ENCODE peak calls at places on chromosomes 2 and 18, in ten cellular contexts. Y is smooth muscle cell of the brain vasculature; Q is left lobe of liver; M is activated CD8-positive, alpha-beta memory T cell treated with anti-CD3 and anti-CD28 coated beads for 4 hours; B is NCI-H2081; S is left ventricle myocardium inferior; F is CD8-positive, alpha-beta T cell; D is naive B cell; E is AG08396; H is activated T-helper 1 cell treated with Interleukin-2 at 50 U/mL for 16 hours. P is an unnamed sample.

GRCh38 chr2:85133751-85134254 is 611 bp downstream of the TCF7L1 start:
- DNase-seq in Y (no peak), Q (peak), M (no peak), B (no peak), S (peak), F (no peak), D (peak), E (peak), H (no peak), P (peak)

GRCh38 chr2:84495539-84496146 is 20.7 kb upstream of the DNAH6 start:
- DNase-seq in Y (peak), Q (no peak), M (no peak), B (peak), S (no peak), F (no peak), D (peak), E (peak), H (no peak), P (peak)

GRCh38 chr2:1422716-1423285 is 9.5 kb downstream of the TPO start:
- DNase-seq in Y (no peak), Q (no peak), M (no peak), B (no peak), S (no peak), F (no peak), D (no peak), E (no peak), H (no peak), P (no peak)

GRCh38 chr2:206212673-206213513 is 53.2 kb downstream of the EEF1B2 start:
- DNase-seq in Y (no peak), Q (no peak), M (no peak), B (peak), S (no peak), F (no peak), D (no peak), E (peak), H (no peak), P (no peak)

GRCh38 chr2:168118733-168119518 is 128.5 kb downstream of the STK39 start:
- DNase-seq in Y (peak), Q (no peak), M (no peak), B (peak), S (no peak), F (no peak), D (peak), E (peak), H (no peak), P (peak)

GRCh38 chr2:32591669-32592463 is 36.0 kb upstream of the TTC27 start:
- DNase-seq in Y (no peak), Q (no peak), M (no peak), B (no peak), S (no peak), F (no peak), D (no peak), E (no peak), H (no peak), P (no peak)

GRCh38 chr2:48592067-48592466 is 25.6 kb upstream of the GTF2A1L start:
- DNase-seq in Y (no peak), Q (no peak), M (no peak), B (no peak), S (no peak), F (no peak), D (no peak), E (no peak), H (no peak), P (no peak)

GRCh38 chr2:231124833-231125232 is at the start of gene HTR2B:
- DNase-seq in Y (no peak), Q (no peak), M (no peak), B (no peak), S (no peak), F (no peak), D (no peak), E (no peak), H (no peak), P (no peak)

GRCh38 chr2:117321816-117322215 is 492.7 kb upstream of the DDX18 start:
- DNase-seq in Y (no peak), Q (no peak), M (no peak), B (no peak), S (no peak), F (no peak), D (no peak), E (no peak), H (no peak), P (no peak)

GRCh38 chr2:152542995-152543481 is 174.2 kb downstream of the PRPF40A start:
- DNase-seq in Y (no peak), Q (no peak), M (no peak), B (peak), S (no peak), F (no peak), D (no peak), E (peak), H (no peak), P (no peak)

GRCh38 chr2:229226372-229226771 is 44.7 kb downstream of the PID1 start:
- DNase-seq in Y (no peak), Q (no peak), M (no peak), B (no peak), S (peak), F (no peak), D (no peak), E (no peak), H (no peak), P (no peak)

GRCh38 chr2:128449226-128450061 is 130.8 kb upstream of the HS6ST1 start:
- DNase-seq in Y (no peak), Q (peak), M (no peak), B (no peak), S (no peak), F (peak), D (no peak), E (no peak), H (no peak), P (peak)

GRCh38 chr2:219509780-219510511 is 4.3 kb upstream of the ASIC4 start:
- DNase-seq in Y (no peak), Q (peak), M (no peak), B (peak), S (peak), F (peak), D (peak), E (peak), H (no peak), P (peak)

GRCh38 chr2:140589273-140589672 is 1541.5 kb downstream of the LRP1B start:
- DNase-seq in Y (no peak), Q (no peak), M (no peak), B (no peak), S (no peak), F (no peak), D (no peak), E (no peak), H (no peak), P (no peak)

GRCh38 chr2:100778812-100779450 is 41.0 kb upstream of the NPAS2 start:
- DNase-seq in Y (no peak), Q (no peak), M (no peak), B (no peak), S (no peak), F (no peak), D (no peak), E (no peak), H (no peak), P (no peak)

GRCh38 chr2:20444113-20444992 is 2.5 kb upstream of the RHOB start:
- DNase-seq in Y (no peak), Q (no peak), M (no peak), B (no peak), S (peak), F (no peak), D (no peak), E (no peak), H (no peak), P (no peak)

GRCh38 chr2:183812091-183812490 is 687.8 kb downstream of the NUP35 start:
- DNase-seq in Y (no peak), Q (no peak), M (no peak), B (no peak), S (no peak), F (no peak), D (no peak), E (no peak), H (no peak), P (no peak)

GRCh38 chr2:233049194-233049761 is 10.9 kb upstream of the INPP5D start:
- DNase-seq in Y (no peak), Q (no peak), M (no peak), B (no peak), S (no peak), F (no peak), D (no peak), E (no peak), H (no peak), P (no peak)

GRCh38 chr2:175203621-175204496 is 22.3 kb upstream of the ATP5MC3 start:
- DNase-seq in Y (no peak), Q (peak), M (no peak), B (peak), S (no peak), F (peak), D (peak), E (peak), H (no peak), P (peak)

GRCh38 chr2:96374211-96374951 is 38.8 kb downstream of the NCAPH start:
- DNase-seq in Y (peak), Q (peak), M (no peak), B (peak), S (peak), F (no peak), D (no peak), E (peak), H (no peak), P (no peak)

GRCh38 chr18:24663026-24663425 is 202.6 kb downstream of the HRH4 start:
- DNase-seq in Y (no peak), Q (no peak), M (no peak), B (no peak), S (no peak), F (no peak), D (no peak), E (no peak), H (no peak), P (no peak)

GRCh38 chr18:51009071-51009470 is 20.9 kb upstream of the SMAD4 start:
- DNase-seq in Y (no peak), Q (no peak), M (no peak), B (peak), S (no peak), F (no peak), D (no peak), E (no peak), H (no peak), P (no peak)

GRCh38 chr2:26786207-26787023 is 559 bp downstream of the CENPA start:
- DNase-seq in Y (no peak), Q (no peak), M (no peak), B (peak), S (no peak), F (no peak), D (peak), E (peak), H (no peak), P (peak)

GRCh38 chr2:59276033-59276432 is 1034.9 kb upstream of the FANCL start:
- DNase-seq in Y (no peak), Q (no peak), M (no peak), B (no peak), S (no peak), F (no peak), D (no peak), E (no peak), H (no peak), P (no peak)

GRCh38 chr18:49690307-49690706 is 123.0 kb downstream of the ACAA2 start:
- DNase-seq in Y (peak), Q (no peak), M (no peak), B (no peak), S (no peak), F (no peak), D (no peak), E (peak), H (no peak), P (no peak)